ENCODE peak calls at places on chromosomes 7 and 10, in six cellular contexts. T, V, O, A, M and E are unnamed samples.

GRCh38 chr7:369476-369980 is 79.6 kb downstream of the FOXL3 start:
- DNase-seq in A (no peak), T (no peak), M (peak), O (no peak), V (no peak), E (no peak)

GRCh38 chr10:46292573-46293023 is 5.8 kb downstream of the ANTXRL start:
- DNase-seq in M (no peak), V (no peak), T (no peak), O (no peak), A (no peak), E (no peak)

GRCh38 chr7:44281811-44282600 is 43.4 kb downstream of the CAMK2B start:
- DNase-seq in T (no peak), M (peak), V (no peak), O (no peak), A (no peak), E (no peak)

GRCh38 chr7:52656098-52656497 is 379.3 kb upstream of the POM121L12 start:
- DNase-seq in A (no peak), O (no peak), T (no peak), M (no peak), V (no peak), E (no peak)

GRCh38 chr10:12656518-12657142 is 307.3 kb downstream of the CAMK1D start:
- DNase-seq in O (peak), T (peak), A (no peak), M (no peak), V (peak), E (peak)

GRCh38 chr7:34652784-34653183 is 5.2 kb upstream of the NPSR1 start:
- DNase-seq in O (no peak), T (peak), M (no peak), V (no peak), A (no peak), E (no peak)

GRCh38 chr7:144629011-144629410 is 206.8 kb downstream of the TPK1 start:
- DNase-seq in V (no peak), T (no peak), A (no peak), O (no peak), M (no peak), E (no peak)

GRCh38 chr7:8189615-8190014 is 72.4 kb downstream of the ICA1 start:
- DNase-seq in O (no peak), V (no peak), A (no peak), T (no peak), M (no peak), E (no peak)

GRCh38 chr10:23516530-23516929 is 77.7 kb downstream of the OTUD1 start:
- DNase-seq in M (no peak), A (no peak), T (peak), O (peak), V (no peak), E (peak)

GRCh38 chr10:119608316-119609155 is 11.8 kb upstream of the TIAL1 start:
- DNase-seq in A (peak), O (peak), V (no peak), M (peak), T (peak), E (peak)

GRCh38 chr10:34157501-34157900 is 657.6 kb downstream of the PARD3 start:
- DNase-seq in M (no peak), O (no peak), A (no peak), T (no peak), V (no peak), E (no peak)

GRCh38 chr7:82740246-82740848 is 296.8 kb upstream of the CACNA2D1 start:
- DNase-seq in O (peak), T (peak), V (peak), M (no peak), A (peak), E (peak)

GRCh38 chr10:80204193-80204714 is 1.1 kb downstream of the ANXA11 start:
- DNase-seq in M (peak), O (peak), T (peak), A (no peak), V (no peak), E (peak)

GRCh38 chr10:14450041-14450491 is 119.3 kb upstream of the FRMD4A start:
- DNase-seq in O (no peak), T (peak), V (no peak), M (no peak), A (no peak), E (peak)

GRCh38 chr10:60230892-60231291 is 158.8 kb downstream of the ANK3 start:
- DNase-seq in M (no peak), V (no peak), O (no peak), A (no peak), T (peak), E (peak)

GRCh38 chr10:93710333-93710909 is 8.0 kb upstream of the FRA10AC1 start:
- DNase-seq in T (no peak), A (no peak), M (no peak), V (no peak), O (no peak), E (no peak)

GRCh38 chr10:48205918-48206317 is 68.6 kb downstream of the FRMPD2 start:
- DNase-seq in T (no peak), O (no peak), V (no peak), M (no peak), A (no peak), E (no peak)

GRCh38 chr7:38964921-38965320 is 12.8 kb upstream of the POU6F2 start:
- DNase-seq in T (no peak), M (no peak), A (no peak), O (no peak), V (no peak), E (no peak)

GRCh38 chr10:123034332-123034731 is 25.5 kb downstream of the ACADSB start:
- DNase-seq in O (no peak), V (no peak), A (no peak), T (no peak), M (no peak), E (no peak)

GRCh38 chr10:6365384-6365783 is 162.7 kb downstream of the PFKFB3 start:
- DNase-seq in V (no peak), O (no peak), T (no peak), M (no peak), A (no peak), E (peak)

GRCh38 chr7:47474937-47475879 is 106.7 kb downstream of the TNS3 start:
- DNase-seq in T (peak), A (peak), V (peak), M (peak), O (no peak), E (peak)

GRCh38 chr7:98314469-98314868 is 33.0 kb downstream of the BRI3 start:
- DNase-seq in V (no peak), O (no peak), A (no peak), T (peak), M (no peak), E (peak)

GRCh38 chr7:16918288-16918895 is 36.6 kb upstream of the AGR3 start:
- DNase-seq in T (peak), V (peak), A (no peak), M (no peak), O (peak), E (peak)

GRCh38 chr7:157926521-157927167 is 589.8 kb downstream of the DNAJB6 start:
- DNase-seq in M (no peak), V (no peak), T (no peak), O (no peak), A (no peak), E (no peak)

GRCh38 chr7:123571684-123572083 is 14.1 kb upstream of the NDUFA5 start:
- DNase-seq in T (peak), V (no peak), O (no peak), A (no peak), M (no peak), E (peak)

GRCh38 chr10:121324678-121325213 is 273.5 kb downstream of the FGFR2 start:
- DNase-seq in V (no peak), T (no peak), M (no peak), O (no peak), A (no peak), E (no peak)

GRCh38 chr10:26478061-26478460 is 39.9 kb downstream of the APBB1IP start:
- DNase-seq in O (no peak), A (no peak), T (no peak), V (no peak), M (no peak), E (no peak)

GRCh38 chr10:59698326-59698725 is 11.3 kb downstream of the SLC16A9 start:
- DNase-seq in A (no peak), O (no peak), M (no peak), V (no peak), T (no peak), E (no peak)